ENCODE peak calls at places on chromosomes 16 and 17, in seven cellular contexts. F, X, L, G, M, W and C are unnamed samples.
A peak's percentile ranks its signal among the peaks of the same experiment; 100 is the strongest.

GRCh38 chr17:1714488-1714979 is 4.4 kb upstream of the TLCD2 start:
- DNase-seq in F (peak; percentile 96), X (peak; percentile 98), L (no peak), G (no peak), M (no peak), W (peak; percentile 79), C (peak; percentile 94)

GRCh38 chr17:46057366-46057765 is 58.3 kb downstream of the STH start:
- DNase-seq in F (no peak), X (no peak), L (no peak), G (no peak), M (no peak), W (no peak), C (no peak)

GRCh38 chr17:10754109-10754508 is 24.3 kb upstream of the TMEM220 start:
- DNase-seq in F (peak; percentile 76), X (no peak), L (peak; percentile 56), G (no peak), M (no peak), W (no peak), C (peak; percentile 55)

GRCh38 chr16:88116121-88116900 is 165.1 kb downstream of the BANP start:
- DNase-seq in F (no peak), X (no peak), L (no peak), G (no peak), M (no peak), W (no peak), C (no peak)

GRCh38 chr16:69709456-69710084 is 16.8 kb downstream of the NQO1 start:
- DNase-seq in F (peak; percentile 77), X (no peak), L (peak; percentile 77), G (peak; percentile 39), M (peak; percentile 59), W (no peak), C (no peak)

GRCh38 chr16:56355786-56356275 is 69.5 kb downstream of the AMFR start:
- DNase-seq in F (no peak), X (no peak), L (no peak), G (no peak), M (no peak), W (no peak), C (no peak)

GRCh38 chr17:6713918-6714271 is 726 bp upstream of the SLC13A5 start:
- DNase-seq in F (peak; percentile 56), X (no peak), L (no peak), G (no peak), M (no peak), W (no peak), C (peak; percentile 22)

GRCh38 chr17:9001539-9001938 is 19.8 kb upstream of the NTN1 start:
- DNase-seq in F (no peak), X (no peak), L (no peak), G (no peak), M (no peak), W (no peak), C (no peak)

GRCh38 chr16:3832669-3833068 is 47.8 kb downstream of the CREBBP start:
- DNase-seq in F (no peak), X (no peak), L (no peak), G (no peak), M (no peak), W (no peak), C (no peak)

GRCh38 chr16:27642753-27643152 is 92.8 kb downstream of the KATNIP start:
- DNase-seq in F (peak; percentile 51), X (no peak), L (peak; percentile 36), G (no peak), M (no peak), W (no peak), C (peak; percentile 35)

GRCh38 chr17:13160281-13160680 is 142.5 kb upstream of the ELAC2 start:
- DNase-seq in F (no peak), X (no peak), L (no peak), G (no peak), M (no peak), W (no peak), C (peak; percentile 20)

GRCh38 chr16:77584205-77584859 is 138.0 kb upstream of the NUDT7 start:
- DNase-seq in F (peak; percentile 70), X (peak; percentile 25), L (peak; percentile 54), G (peak; percentile 31), M (peak; percentile 39), W (peak; percentile 9), C (peak; percentile 51)

GRCh38 chr16:19384656-19385055 is 33.0 kb upstream of the TMC5 start:
- DNase-seq in F (no peak), X (no peak), L (peak; percentile 76), G (no peak), M (no peak), W (no peak), C (no peak)

GRCh38 chr17:67672592-67672991 is 45.1 kb upstream of the NOL11 start:
- DNase-seq in F (no peak), X (no peak), L (no peak), G (no peak), M (no peak), W (no peak), C (no peak)

GRCh38 chr16:75343311-75343710 is 90.0 kb downstream of the CFDP1 start:
- DNase-seq in F (no peak), X (no peak), L (no peak), G (no peak), M (no peak), W (no peak), C (no peak)

GRCh38 chr17:72602517-72603345 is 481.9 kb downstream of the SOX9 start:
- DNase-seq in F (peak; percentile 78), X (no peak), L (peak; percentile 89), G (no peak), M (no peak), W (no peak), C (peak; percentile 85)

GRCh38 chr16:57304169-57305061 is 19.9 kb upstream of the PLLP start:
- DNase-seq in F (no peak), X (peak; percentile 21), L (no peak), G (no peak), M (no peak), W (no peak), C (peak; percentile 53)

GRCh38 chr16:87324411-87325275 is 7.5 kb upstream of the C16orf95 start:
- DNase-seq in F (peak; percentile 84), X (no peak), L (peak; percentile 22), G (peak; percentile 45), M (peak; percentile 49), W (peak; percentile 52), C (peak; percentile 64)